ENCODE peak calls at places on chromosomes 16 and 17, in six cellular contexts. J is neuronal stem cell, F is GM23338, Q is mammary epithelial cell, M is GM23248, O is fibroblast of lung. I is an unnamed sample.

GRCh38 chr17:7767425-7768021 is 50.0 kb downstream of the DNAH2 start:
- DNase-seq in M (no peak), F (no peak), J (no peak), Q (no peak), O (peak; percentile 85), I (peak; percentile 88)

GRCh38 chr17:83005639-83006038 is 73.8 kb upstream of the METRNL start:
- DNase-seq in O (no peak), Q (no peak), M (no peak), J (no peak), F (no peak), I (no peak)

GRCh38 chr16:14613991-14614390 is 16.1 kb downstream of the PARN start:
- DNase-seq in F (no peak), O (no peak), J (no peak), Q (no peak), M (no peak), I (no peak)

GRCh38 chr17:54948380-54948779 is 20.1 kb downstream of the COX11 start:
- DNase-seq in J (no peak), Q (peak; percentile 96), O (peak; percentile 93), F (no peak), M (peak; percentile 90), I (peak; percentile 70)

GRCh38 chr17:56798916-56799315 is 34.8 kb downstream of the C17orf67 start:
- DNase-seq in J (peak; percentile 41), M (peak; percentile 17), F (peak; percentile 86), Q (no peak), O (no peak), I (no peak)

GRCh38 chr16:57445510-57445909 is 1.7 kb downstream of the CIAPIN1 start:
- DNase-seq in M (no peak), F (no peak), Q (no peak), O (no peak), J (no peak), I (no peak)

GRCh38 chr17:8151641-8152111 is 528 bp downstream of the PER1 start:
- DNase-seq in Q (peak; percentile 50), F (peak; percentile 54), J (no peak), M (peak; percentile 93), O (peak; percentile 83), I (no peak)

GRCh38 chr17:78387982-78388941 is 9.8 kb downstream of the PGS1 start:
- DNase-seq in M (no peak), J (no peak), O (peak; percentile 61), Q (no peak), F (no peak), I (no peak)

GRCh38 chr17:73284339-73284738 is 22.7 kb upstream of the CPSF4L start:
- DNase-seq in Q (no peak), J (no peak), M (no peak), F (no peak), O (no peak), I (no peak)

GRCh38 chr17:38469875-38470274 is 41.6 kb downstream of the ARHGAP23 start:
- DNase-seq in F (peak; percentile 54), Q (no peak), O (peak; percentile 70), J (no peak), M (peak; percentile 88), I (no peak)

GRCh38 chr17:60713619-60714018 is 36.0 kb downstream of the BCAS3 start:
- DNase-seq in Q (no peak), J (no peak), O (no peak), M (no peak), F (no peak), I (no peak)

GRCh38 chr17:7842380-7842949 is 8.4 kb downstream of the KDM6B start:
- DNase-seq in O (peak; percentile 83), F (no peak), M (peak; percentile 94), J (no peak), Q (peak; percentile 95), I (peak; percentile 68)

GRCh38 chr17:75315541-75316243 is 26.5 kb upstream of the SLC25A19 start:
- DNase-seq in Q (no peak), M (peak; percentile 57), F (no peak), O (no peak), J (no peak), I (no peak)

GRCh38 chr16:1871974-1872635 is at the start of gene MEIOB:
- DNase-seq in J (peak; percentile 43), F (peak; percentile 94), O (no peak), Q (no peak), M (peak; percentile 54), I (peak; percentile 49)

GRCh38 chr17:50560931-50561750 is 626 bp downstream of the CACNA1G start:
- DNase-seq in M (peak; percentile 50), F (peak; percentile 55), J (no peak), O (no peak), Q (no peak), I (no peak)

GRCh38 chr17:81706232-81706611 is 3.1 kb downstream of the MRPL12 start:
- DNase-seq in Q (no peak), O (no peak), M (no peak), F (no peak), J (no peak), I (no peak)

GRCh38 chr16:72300892-72301291 is 128.9 kb upstream of the PMFBP1 start:
- DNase-seq in F (no peak), J (no peak), O (no peak), Q (no peak), M (no peak), I (no peak)

GRCh38 chr16:21159281-21159951 is 942 bp downstream of the LDAF1 start:
- DNase-seq in F (peak; percentile 89), J (peak; percentile 37), O (peak; percentile 10), Q (peak; percentile 82), M (peak; percentile 55), I (peak; percentile 69)

GRCh38 chr17:80202197-80202596 is 17.9 kb downstream of the SGSH start:
- DNase-seq in O (no peak), F (no peak), J (no peak), M (no peak), Q (no peak), I (no peak)

GRCh38 chr17:48842746-48843145 is 11.9 kb downstream of the CALCOCO2 start:
- DNase-seq in Q (no peak), O (peak; percentile 47), F (no peak), J (no peak), M (no peak), I (no peak)

GRCh38 chr17:72691601-72692000 is 400.9 kb downstream of the SLC39A11 start:
- DNase-seq in O (peak; percentile 89), M (peak; percentile 84), Q (peak; percentile 51), J (no peak), F (no peak), I (no peak)

GRCh38 chr16:4314532-4315184 is 1.2 kb upstream of the GLIS2 start:
- DNase-seq in J (no peak), O (peak; percentile 52), F (peak; percentile 72), Q (peak; percentile 22), M (peak; percentile 72), I (no peak)

GRCh38 chr17:75614006-75614405 is 19.2 kb upstream of the SMIM5 start:
- DNase-seq in M (no peak), Q (no peak), O (no peak), F (peak; percentile 70), J (no peak), I (no peak)

GRCh38 chr16:17578921-17579876 is 108.4 kb upstream of the XYLT1 start:
- DNase-seq in O (peak; percentile 83), F (peak; percentile 97), M (peak; percentile 82), Q (peak; percentile 60), J (peak; percentile 86), I (no peak)

GRCh38 chr16:56936491-56936890 is 4.5 kb downstream of the HERPUD1 start:
- DNase-seq in Q (no peak), J (no peak), M (peak; percentile 50), O (peak; percentile 80), F (no peak), I (no peak)

GRCh38 chr17:17836818-17837379 is at the start of gene SREBF1:
- DNase-seq in O (peak; percentile 50), J (peak; percentile 80), M (peak; percentile 81), Q (no peak), F (peak; percentile 95), I (peak; percentile 72)

GRCh38 chr16:79842197-79842596 is 241.7 kb upstream of the MAF start:
- DNase-seq in M (no peak), O (no peak), Q (no peak), F (no peak), J (no peak), I (no peak)

GRCh38 chr16:12119562-12119961 is 143.0 kb downstream of the SNX29 start:
- DNase-seq in F (no peak), Q (peak; percentile 62), M (peak; percentile 57), J (no peak), O (peak; percentile 33), I (peak; percentile 74)

GRCh38 chr16:48561960-48562393 is 48.0 kb downstream of the N4BP1 start:
- DNase-seq in J (no peak), Q (no peak), F (no peak), O (peak; percentile 24), M (peak; percentile 42), I (no peak)

GRCh38 chr16:48558269-48558915 is 51.6 kb downstream of the N4BP1 start:
- DNase-seq in M (peak; percentile 85), J (no peak), F (no peak), Q (peak; percentile 57), O (peak; percentile 55), I (no peak)

GRCh38 chr16:48556913-48557351 is 53.0 kb downstream of the N4BP1 start:
- DNase-seq in F (no peak), O (peak; percentile 85), Q (peak; percentile 60), J (no peak), M (peak; percentile 88), I (no peak)

GRCh38 chr16:48560692-48561091 is 49.3 kb downstream of the N4BP1 start:
- DNase-seq in O (no peak), F (no peak), J (no peak), Q (no peak), M (no peak), I (no peak)

GRCh38 chr16:48559462-48560211 is 50.3 kb downstream of the N4BP1 start:
- DNase-seq in M (no peak), Q (no peak), F (peak; percentile 42), J (no peak), O (no peak), I (no peak)
- H3K27ac ChIP-seq in M (no peak overlapping the region), Q (no peak overlapping the region), F (no peak overlapping the region), J (no peak overlapping the region), O (no peak overlapping the region), I (no peak overlapping the region)

DNA sequence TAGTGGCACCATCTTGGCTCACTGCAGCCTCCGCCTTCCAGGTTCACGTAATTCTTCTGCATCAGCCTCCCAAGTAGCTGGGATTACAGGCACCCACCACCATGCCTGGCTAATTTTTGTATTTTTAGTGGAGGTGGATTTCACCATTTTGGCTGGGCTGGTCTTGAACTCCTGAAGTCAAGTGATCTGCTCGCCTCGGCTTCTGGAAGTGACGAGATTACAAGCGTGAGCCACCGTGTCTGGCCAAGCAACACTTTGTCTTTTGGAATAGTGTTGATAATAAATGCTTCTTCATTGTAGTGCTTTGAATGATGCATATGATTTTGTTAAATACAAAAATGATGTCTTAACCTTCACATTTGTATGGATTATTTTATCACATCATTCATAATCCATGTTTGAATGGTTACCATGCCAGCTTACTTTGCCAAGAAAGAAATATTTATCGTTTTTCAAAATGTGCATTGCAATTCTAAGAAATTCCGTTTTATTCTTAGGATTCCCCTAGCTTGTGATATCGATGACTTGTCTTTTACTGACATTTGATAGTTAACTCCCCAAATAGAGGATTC is 29.1 kb downstream of the USP10 start:
- DNase-seq in M (no peak), F (no peak), O (no peak), Q (no peak), J (no peak), I (no peak)
- H3K4me1 ChIP-seq in M (peaks cover 69% of the 10 kb centered on the region), F (peaks cover 83% of the 10 kb centered on the region), O (peaks cover 23% of the 10 kb centered on the region), Q (peaks cover 54% of the 10 kb centered on the region), J (peaks cover 41% of the 10 kb centered on the region), I (peaks cover 98% of the 10 kb centered on the region)

GRCh38 chr17:39547713-39548478 is 59.8 kb downstream of the NEUROD2 start:
- DNase-seq in Q (peak; percentile 34), F (peak; percentile 76), J (peak; percentile 71), M (peak; percentile 47), O (peak; percentile 45), I (peak; percentile 67)
- H2AFZ ChIP-seq in Q (no peak overlapping the region), F (no peak overlapping the region), J (no peak overlapping the region), M (no peak overlapping the region), O (no peak overlapping the region), I (no peak overlapping the region)

GRCh38 chr16:16086653-16087446 is 136.4 kb downstream of the ABCC6 start:
- DNase-seq in M (no peak), O (no peak), Q (no peak), J (no peak), F (no peak), I (no peak)
- H3K27ac ChIP-seq in M (no peak overlapping the region), O (no peak overlapping the region), Q (no peak overlapping the region), J (no peak overlapping the region), F (no peak overlapping the region), I (no peak overlapping the region)